ENCODE peak calls at places on chromosome 18, in eight cellular contexts. R, N, H, S, A, L, B and T are unnamed samples.
A peak's percentile ranks its signal among the peaks of the same experiment; 100 is the strongest.

GRCh38 chr18:34771958-34772357 is 61.9 kb downstream of the DTNA start:
- DNase-seq in B (no peak), S (no peak), L (no peak), A (no peak), R (no peak), N (no peak), H (no peak), T (no peak)

GRCh38 chr18:73563345-73563744 is 584.3 kb downstream of the FBXO15 start:
- DNase-seq in N (no peak), R (no peak), H (peak; percentile 6), S (no peak), B (peak; percentile 0), A (no peak), L (peak; percentile 61), T (peak; percentile 59)

GRCh38 chr18:70354771-70355170 is 65.9 kb downstream of the SOCS6 start:
- DNase-seq in L (no peak), N (no peak), R (no peak), H (no peak), A (no peak), S (no peak), B (no peak), T (no peak)

GRCh38 chr18:13703899-13704298 is 22.5 kb downstream of the FAM210A start:
- DNase-seq in L (no peak), H (no peak), A (no peak), B (peak; percentile 34), N (no peak), S (no peak), R (peak; percentile 7), T (no peak)

GRCh38 chr18:7592305-7593071 is 25.4 kb downstream of the PTPRM start:
- DNase-seq in H (no peak), A (no peak), B (no peak), S (no peak), R (peak; percentile 67), N (no peak), L (no peak), T (no peak)

GRCh38 chr18:47846431-47846830 is 84.0 kb downstream of the SMAD2 start:
- DNase-seq in R (peak; percentile 18), H (no peak), N (no peak), A (no peak), L (no peak), S (no peak), B (peak; percentile 1), T (no peak)

GRCh38 chr18:58370662-58371061 is 258.2 kb downstream of the ALPK2 start:
- DNase-seq in A (no peak), R (no peak), L (no peak), N (no peak), H (no peak), S (no peak), B (no peak), T (no peak)

GRCh38 chr18:63883617-63884016 is 3.9 kb upstream of the SERPINB2 start:
- DNase-seq in S (no peak), H (no peak), L (no peak), R (no peak), B (no peak), A (no peak), N (no peak), T (no peak)

GRCh38 chr18:55406374-55407045 is 181.5 kb downstream of the TCF4 start:
- DNase-seq in L (no peak), H (no peak), R (no peak), S (no peak), N (no peak), B (peak; percentile 4), A (no peak), T (no peak)

GRCh38 chr18:74742573-74742972 is 144.9 kb downstream of the ZNF407 start:
- DNase-seq in R (no peak), N (no peak), S (no peak), A (no peak), B (no peak), L (no peak), H (no peak), T (no peak)

GRCh38 chr18:70243545-70243944 is 38.1 kb upstream of the RTTN start:
- DNase-seq in H (no peak), N (no peak), A (no peak), R (no peak), S (no peak), L (no peak), B (no peak), T (no peak)

GRCh38 chr18:2857491-2858063 is 10.8 kb downstream of the EMILIN2 start:
- DNase-seq in A (peak; percentile 52), N (no peak), S (no peak), R (no peak), B (peak; percentile 19), H (peak; percentile 89), L (no peak), T (peak; percentile 94)

GRCh38 chr18:6058941-6059340 is 163.6 kb upstream of the TMEM200C start:
- DNase-seq in N (no peak), L (no peak), B (peak; percentile 14), S (no peak), R (no peak), H (peak; percentile 9), A (no peak), T (peak; percentile 19)

GRCh38 chr18:35024965-35025364 is 16.2 kb upstream of the MAPRE2 start:
- DNase-seq in S (no peak), R (no peak), A (peak; percentile 81), B (no peak), N (no peak), H (peak; percentile 92), L (no peak), T (peak; percentile 88)

GRCh38 chr18:29250843-29251242 is 1073.9 kb upstream of the CDH2 start:
- DNase-seq in L (no peak), A (no peak), R (no peak), B (no peak), S (no peak), N (no peak), H (no peak), T (no peak)

GRCh38 chr18:23077493-23078256 is 57.6 kb upstream of the CABLES1 start:
- DNase-seq in S (peak; percentile 32), R (no peak), B (peak; percentile 23), A (peak; percentile 50), N (no peak), L (no peak), H (no peak), T (no peak)

GRCh38 chr18:49178736-49179135 is 228.0 kb upstream of the SMAD7 start:
- DNase-seq in H (no peak), S (no peak), B (no peak), L (peak; percentile 19), A (peak; percentile 34), R (peak; percentile 37), N (no peak), T (no peak)

GRCh38 chr18:7000484-7001096 is 117.0 kb downstream of the LAMA1 start:
- DNase-seq in H (no peak), L (no peak), B (peak; percentile 24), A (no peak), R (peak; percentile 22), N (no peak), S (no peak), T (no peak)

GRCh38 chr18:5073026-5073944 is 123.8 kb downstream of the AKAIN1 start:
- DNase-seq in S (peak; percentile 43), H (peak; percentile 13), R (peak; percentile 63), L (no peak), A (no peak), N (peak; percentile 24), B (peak; percentile 12), T (no peak)

GRCh38 chr18:36809590-36810381 is 19.0 kb downstream of the TPGS2 start:
- DNase-seq in S (peak; percentile 50), H (peak; percentile 49), L (no peak), N (no peak), R (peak; percentile 83), A (peak; percentile 28), B (peak; percentile 62), T (no peak)

GRCh38 chr18:39806519-39806918 is 2148.5 kb upstream of the PIK3C3 start:
- DNase-seq in L (peak; percentile 21), H (no peak), N (no peak), B (peak; percentile 51), R (peak; percentile 32), S (no peak), A (no peak), T (no peak)